ENCODE peak calls at places on chromosomes 16 and 17, in five cellular contexts. C, U, G, L and I are unnamed samples.

GRCh38 chr17:50062323-50063243 is 6.7 kb downstream of the ITGA3 start:
- DNase-seq in C (no peak), U (peak; percentile 57), G (peak; percentile 61), L (no peak), I (peak; percentile 30)

GRCh38 chr16:27853651-27854050 is 209.9 kb downstream of the GSG1L start:
- DNase-seq in L (no peak), G (no peak), U (no peak), C (no peak), I (no peak)

GRCh38 chr16:13322357-13322756 is 421.0 kb downstream of the SHISA9 start:
- DNase-seq in C (no peak), G (no peak), U (no peak), L (no peak), I (no peak)

GRCh38 chr17:44235583-44235936 is 16.1 kb upstream of the UBTF start:
- DNase-seq in C (no peak), L (no peak), U (no peak), G (no peak), I (no peak)

GRCh38 chr16:69496376-69496775 is 69.4 kb upstream of the NFAT5 start:
- DNase-seq in G (no peak), C (no peak), L (no peak), U (no peak), I (no peak)

GRCh38 chr17:78917451-78918307 is 7.5 kb downstream of the TIMP2 start:
- DNase-seq in U (no peak), C (no peak), G (no peak), L (no peak), I (no peak)

GRCh38 chr16:16021020-16021419 is 71.6 kb downstream of the ABCC1 start:
- DNase-seq in G (no peak), U (no peak), C (no peak), L (no peak), I (no peak)

GRCh38 chr17:19717411-19717908 is 1.1 kb upstream of the SLC47A2 start:
- DNase-seq in U (no peak), L (no peak), C (no peak), G (no peak), I (no peak)

GRCh38 chr17:4735825-4736651 is 3.6 kb upstream of the ZMYND15 start:
- DNase-seq in G (no peak), U (no peak), C (no peak), L (no peak), I (no peak)

GRCh38 chr17:34206569-34206968 is 48.5 kb upstream of the CCL2 start:
- DNase-seq in G (no peak), C (no peak), L (no peak), U (no peak), I (no peak)

GRCh38 chr17:4364622-4365041 is 1.8 kb downstream of the UBE2G1 start:
- DNase-seq in C (no peak), L (no peak), G (no peak), U (peak; percentile 20), I (no peak)

GRCh38 chr17:79811036-79811887 is 14.4 kb upstream of the CBX8 start:
- DNase-seq in G (no peak), L (no peak), C (no peak), U (no peak), I (no peak)

GRCh38 chr16:86566966-86567700 is 504 bp downstream of the FOXC2 start:
- DNase-seq in L (no peak), G (no peak), U (no peak), C (no peak), I (no peak)

GRCh38 chr17:9298776-9299295 is 276.8 kb downstream of the STX8 start:
- DNase-seq in G (no peak), C (no peak), U (no peak), L (no peak), I (no peak)

GRCh38 chr17:37650419-37651003 is 7.3 kb upstream of the DDX52 start:
- DNase-seq in G (no peak), L (no peak), U (no peak), C (no peak), I (no peak)

GRCh38 chr17:9072626-9073339 is 51.5 kb downstream of the NTN1 start:
- DNase-seq in G (no peak), U (peak; percentile 57), L (no peak), C (no peak), I (no peak)

GRCh38 chr17:55567240-55568216 is 56.3 kb upstream of the SMIM36 start:
- DNase-seq in U (peak; percentile 81), C (no peak), G (no peak), L (no peak), I (no peak)

GRCh38 chr17:75152971-75153853 is 1.1 kb downstream of the JPT1 start:
- DNase-seq in C (no peak), L (no peak), G (no peak), U (no peak), I (no peak)

GRCh38 chr16:12340151-12340733 is 363.7 kb downstream of the SNX29 start:
- DNase-seq in G (no peak), U (no peak), C (no peak), L (no peak), I (no peak)

GRCh38 chr16:85755929-85756768 is 5.3 kb upstream of the C16orf74 start:
- DNase-seq in U (no peak), G (no peak), L (no peak), C (no peak), I (no peak)

GRCh38 chr16:27293343-27293742 is 20.4 kb upstream of the IL4R start:
- DNase-seq in L (no peak), C (no peak), G (no peak), U (no peak), I (no peak)

GRCh38 chr17:68035131-68035522 is 408 bp upstream of the KPNA2 start:
- DNase-seq in U (peak; percentile 91), G (no peak), L (peak; percentile 63), C (peak; percentile 82), I (peak; percentile 83)